ENCODE peak calls at places on chromosomes 3 and 15, in six cellular contexts. C is uterus, D is fibroblast of mammary gland, Z is cardiac fibroblast, L is A549, Y is MCF 10A. P is an unnamed sample.

GRCh38 chr3:50552058-50552435 is 15.5 kb downstream of the C3orf18 start:
- DNase-seq in C (no peak), D (no peak), Z (no peak), L (no peak), Y (no peak), P (no peak)

GRCh38 chr15:26125664-26126063 is 262.5 kb upstream of the ATP10A start:
- DNase-seq in C (no peak), D (no peak), Z (no peak), L (no peak), Y (no peak), P (no peak)

GRCh38 chr3:11718582-11719405 is 75.1 kb upstream of the VGLL4 start:
- DNase-seq in C (peak; percentile 47), D (peak; percentile 58), Z (peak; percentile 67), L (peak; percentile 66), Y (peak; percentile 60), P (peak; percentile 65)

GRCh38 chr15:70602834-70603560 is 160.4 kb downstream of the UACA start:
- DNase-seq in C (no peak), D (no peak), Z (no peak), L (no peak), Y (no peak), P (no peak)

GRCh38 chr3:25380222-25380739 is 47.8 kb upstream of the RARB start:
- DNase-seq in C (no peak), D (no peak), Z (peak; percentile 6), L (no peak), Y (peak; percentile 4), P (no peak)

GRCh38 chr3:49019941-49020334 is 1.6 kb upstream of the DALRD3 start:
- DNase-seq in C (no peak), D (peak; percentile 35), Z (peak; percentile 29), L (no peak), Y (peak; percentile 34), P (no peak)

GRCh38 chr3:111667621-111668239 is 72.6 kb upstream of the ZBED2 start:
- DNase-seq in C (no peak), D (peak; percentile 33), Z (peak; percentile 47), L (no peak), Y (no peak), P (peak; percentile 49)

GRCh38 chr15:25846377-25846776 is 16.8 kb downstream of the ATP10A start:
- DNase-seq in C (no peak), D (no peak), Z (no peak), L (no peak), Y (no peak), P (no peak)

GRCh38 chr3:123749716-123750115 is 134.4 kb downstream of the MYLK start:
- DNase-seq in C (no peak), D (peak; percentile 94), Z (peak; percentile 95), L (no peak), Y (peak; percentile 86), P (no peak)

GRCh38 chr3:123751478-123751877 is 132.7 kb downstream of the MYLK start:
- DNase-seq in C (no peak), D (no peak), Z (no peak), L (no peak), Y (no peak), P (no peak)

GRCh38 chr3:123752228-123752627 is 131.9 kb downstream of the MYLK start:
- DNase-seq in C (no peak), D (no peak), Z (no peak), L (no peak), Y (no peak), P (no peak)

GRCh38 chr3:123750209-123750608 is 133.9 kb downstream of the MYLK start:
- DNase-seq in C (no peak), D (no peak), Z (peak; percentile 15), L (no peak), Y (no peak), P (no peak)

GRCh38 chr3:123750659-123751420 is 133.3 kb downstream of the MYLK start:
- DNase-seq in C (no peak), D (peak; percentile 78), Z (peak; percentile 83), L (peak; percentile 66), Y (peak; percentile 65), P (no peak)
- TF ChIP-seq CTCF in C (no peak), D (no peak), Z (no peak), L (no peak), Y (no peak), P (no peak)

GRCh38 chr15:66387176-66388056 is 704 bp downstream of the MAP2K1 start:
- DNase-seq in C (peak; percentile 65), D (peak; percentile 68), Z (peak; percentile 75), L (peak; percentile 90), Y (peak; percentile 66), P (peak; percentile 60)

GRCh38 chr15:66389098-66389858 is 2.6 kb downstream of the MAP2K1 start:
- DNase-seq in C (no peak), D (no peak), Z (no peak), L (no peak), Y (no peak), P (no peak)

GRCh38 chr15:66388576-66388975 is 1.9 kb downstream of the MAP2K1 start:
- DNase-seq in C (no peak), D (no peak), Z (no peak), L (no peak), Y (no peak), P (no peak)

GRCh38 chr15:66386204-66387123 is at the start of gene MAP2K1:
- DNase-seq in C (peak; percentile 99), D (peak; percentile 94), Z (peak; percentile 96), L (peak; percentile 97), Y (peak; percentile 97), P (peak; percentile 97)

DNA sequence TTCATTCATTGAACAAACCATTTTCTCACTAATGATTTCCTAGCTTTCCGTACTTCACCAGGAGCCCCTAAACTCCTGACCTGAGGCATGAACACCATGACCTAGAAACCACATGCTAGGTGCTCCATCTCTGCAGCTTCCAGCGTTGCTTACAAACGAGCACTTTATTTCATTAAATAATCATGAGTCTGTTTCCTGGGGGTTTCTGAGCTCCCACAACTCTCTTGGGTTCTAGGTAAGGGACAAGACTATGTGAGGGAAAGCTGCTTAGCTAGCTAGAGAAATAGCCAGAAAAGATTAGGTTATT is 1.3 kb downstream of the MAP2K1 start:
- DNase-seq in C (no peak), D (no peak), Z (no peak), L (no peak), Y (no peak), P (no peak)
- TF ChIP-seq CTCF in C (no peak), D (no peak), Z (no peak), L (no peak), Y (no peak), P (no peak)

DNA sequence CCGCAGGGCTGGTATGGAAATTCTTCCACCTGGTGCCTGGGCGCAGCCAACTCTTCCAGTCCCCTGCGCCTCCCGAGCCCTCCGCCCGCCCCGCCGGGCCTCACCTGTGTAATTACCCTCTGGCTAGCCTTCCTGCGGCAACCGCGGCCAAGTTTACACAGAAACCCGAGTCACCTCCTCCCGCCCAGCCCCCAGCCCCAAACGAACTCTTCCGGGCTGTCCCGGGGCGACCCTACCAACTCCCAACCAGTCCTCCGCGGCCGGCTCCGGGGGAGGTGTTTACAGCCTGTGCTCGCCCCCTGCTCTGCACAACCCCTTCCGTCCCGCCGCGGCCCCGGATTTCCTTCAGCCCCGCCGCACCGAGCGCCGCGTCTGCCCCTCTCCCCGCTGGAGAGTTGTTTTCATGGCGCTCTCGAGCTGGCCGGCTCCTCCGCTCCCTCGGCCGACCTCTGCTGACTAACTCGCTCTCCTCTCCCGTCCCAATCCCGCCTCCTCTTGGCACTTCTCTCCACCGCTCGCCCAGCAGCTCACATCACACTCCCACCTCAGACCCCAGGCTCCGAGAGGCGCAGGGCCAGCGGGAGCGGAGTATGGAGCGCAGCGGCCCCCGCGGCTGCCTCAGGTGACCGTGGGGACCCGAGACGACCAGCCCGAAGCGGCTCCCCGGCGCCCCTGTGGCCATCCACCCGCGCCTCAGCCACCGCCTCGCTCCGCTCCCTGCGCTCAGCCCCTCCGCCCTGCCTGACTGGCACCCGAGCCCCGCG is 538 bp downstream of the ATOSA start:
- DNase-seq in C (peak; percentile 67), D (peak; percentile 66), Z (peak; percentile 71), L (peak; percentile 40), Y (peak; percentile 67), P (peak; percentile 60)
- TF ChIP-seq CTCF in C (no peak), D (no peak), Z (peak; percentile 8), L (no peak), Y (no peak), P (no peak)

DNA sequence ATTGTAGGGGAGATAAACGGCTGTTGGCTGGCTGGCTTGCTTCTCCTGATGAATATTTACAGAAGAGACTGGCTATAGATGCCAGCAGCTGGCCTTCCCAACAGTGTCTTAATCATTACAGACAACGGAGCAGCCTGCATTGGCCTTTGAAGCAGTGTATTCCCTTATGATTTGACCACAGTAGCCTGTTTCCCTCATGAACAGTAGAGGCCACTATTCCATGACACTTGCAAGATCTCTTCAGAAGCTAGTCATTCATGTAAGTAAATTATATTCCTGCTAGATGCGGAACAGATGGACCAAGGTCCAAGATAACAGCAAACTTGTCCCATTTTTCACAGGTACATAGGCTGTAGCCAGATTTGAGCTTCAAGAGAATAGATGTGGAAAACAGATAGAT is 47.3 kb downstream of the TMCO5A start:
- DNase-seq in C (no peak), D (peak; percentile 66), Z (peak; percentile 68), L (no peak), Y (peak; percentile 47), P (no peak)
- TF ChIP-seq CTCF in C (no peak), D (peak; percentile 60), Z (peak; percentile 47), L (peak; percentile 21), Y (peak; percentile 20), P (no peak)

GRCh38 chr3:139204756-139205155 is 139.1 kb upstream of the MRPS22 start:
- DNase-seq in C (no peak), D (peak; percentile 29), Z (peak; percentile 37), L (no peak), Y (no peak), P (no peak)

GRCh38 chr3:139202959-139203349 is 140.9 kb upstream of the MRPS22 start:
- DNase-seq in C (no peak), D (no peak), Z (no peak), L (no peak), Y (no peak), P (no peak)

GRCh38 chr3:139201446-139202225 is 142.2 kb upstream of the MRPS22 start:
- DNase-seq in C (no peak), D (no peak), Z (no peak), L (no peak), Y (no peak), P (no peak)

GRCh38 chr3:139203752-139204151 is 140.1 kb upstream of the MRPS22 start:
- DNase-seq in C (no peak), D (no peak), Z (no peak), L (no peak), Y (no peak), P (no peak)

GRCh38 chr3:139202226-139202958 is 141.4 kb upstream of the MRPS22 start:
- DNase-seq in C (no peak), D (no peak), Z (no peak), L (no peak), Y (peak; percentile 54), P (peak; percentile 29)
- TF ChIP-seq CTCF in C (no peak), D (no peak), Z (no peak), L (no peak), Y (peak; percentile 21), P (no peak)

P was measured in GM13976.